ENCODE peak calls at places on chromosomes 13 and 19, in four cellular contexts. A is WTC11, I is hepatocyte, M is NCI-H2029 treated with DMSO at 0.1 percent for 48 hours. W is an unnamed sample.

GRCh38 chr13:92963029-92963428 is 263.6 kb upstream of the GPC6 start:
- DNase-seq in A (no peak), I (no peak), M (no peak), W (no peak)

GRCh38 chr13:23202383-23202782 is 21.6 kb downstream of the SGCG start:
- DNase-seq in M (no peak), I (no peak), A (no peak), W (no peak)

GRCh38 chr19:51422053-51422448 is 4.6 kb upstream of the SIGLEC10 start:
- DNase-seq in M (no peak), I (peak; percentile 93), A (peak; percentile 97), W (no peak)

GRCh38 chr13:73934215-73934623 is 200.0 kb downstream of the KLF12 start:
- DNase-seq in A (no peak), M (no peak), I (no peak), W (no peak)

GRCh38 chr13:31007392-31007791 is 74.9 kb downstream of the TEX26 start:
- DNase-seq in M (no peak), I (no peak), A (no peak), W (no peak)

GRCh38 chr19:4550018-4550417 is 9.5 kb downstream of the SEMA6B start:
- DNase-seq in I (no peak), M (no peak), A (no peak), W (no peak)

GRCh38 chr13:75327132-75327505 is 154.8 kb downstream of the TBC1D4 start:
- DNase-seq in A (no peak), I (no peak), M (no peak), W (no peak)

GRCh38 chr19:53908106-53908932 is 759 bp upstream of the CACNG7 start:
- DNase-seq in M (no peak), I (peak; percentile 49), A (peak; percentile 94), W (no peak)

GRCh38 chr19:33603377-33603776 is 18.4 kb upstream of the CHST8 start:
- DNase-seq in M (no peak), I (no peak), A (no peak), W (no peak)

GRCh38 chr19:5288347-5288739 is 52.3 kb downstream of the PTPRS start:
- DNase-seq in A (no peak), I (no peak), M (no peak), W (no peak)

GRCh38 chr13:31731923-31732322 is 7.4 kb upstream of the RXFP2 start:
- DNase-seq in M (no peak), A (no peak), I (no peak), W (no peak)

GRCh38 chr13:100887729-100888151 is 213.1 kb upstream of the TMTC4 start:
- DNase-seq in I (peak; percentile 7), A (no peak), M (no peak), W (no peak)

GRCh38 chr13:109779074-109779473 is 7.3 kb downstream of the IRS2 start:
- DNase-seq in I (no peak), A (no peak), M (no peak), W (no peak)

GRCh38 chr19:30073152-30074000 is 131.3 kb downstream of the URI1 start:
- DNase-seq in M (no peak), I (no peak), A (peak; percentile 32), W (no peak)

GRCh38 chr13:25375727-25376358 is 4.1 kb downstream of the ATP8A2 start:
- DNase-seq in M (peak; percentile 3), A (peak; percentile 36), I (peak; percentile 56), W (peak; percentile 24)

GRCh38 chr19:20664917-20665781 is 3.8 kb upstream of the ZNF626 start:
- DNase-seq in M (peak; percentile 29), I (peak; percentile 51), A (peak; percentile 37), W (no peak)

GRCh38 chr19:56507446-56508281 is at the start of gene ZNF471:
- DNase-seq in M (no peak), A (peak; percentile 91), I (peak; percentile 96), W (no peak)

GRCh38 chr13:101515504-101515903 is 63.0 kb downstream of the ITGBL1 start:
- DNase-seq in M (no peak), I (no peak), A (no peak), W (no peak)

GRCh38 chr19:19721896-19722295 is 11.0 kb downstream of the ZNF14 start:
- DNase-seq in I (no peak), M (no peak), A (no peak), W (no peak)

GRCh38 chr13:90336507-90336906 is 1011.0 kb upstream of the MIR17HG start:
- DNase-seq in M (no peak), A (no peak), I (no peak), W (no peak)

GRCh38 chr13:97440598-97440997 is 6.6 kb downstream of the RAP2A start:
- DNase-seq in M (no peak), I (no peak), A (no peak), W (no peak)

GRCh38 chr13:94479559-94480095 is at the start of gene DCT:
- DNase-seq in I (no peak), A (no peak), M (no peak), W (no peak)

GRCh38 chr19:28292822-28293500 is 920.0 kb downstream of the UQCRFS1 start:
- DNase-seq in A (peak; percentile 45), I (no peak), M (peak; percentile 95), W (no peak)

GRCh38 chr19:2217591-2217990 is 18.5 kb downstream of the PLEKHJ1 start:
- DNase-seq in I (no peak), M (no peak), A (no peak), W (no peak)

GRCh38 chr19:18021121-18021755 is 13.3 kb downstream of the ARRDC2 start:
- DNase-seq in M (no peak), A (no peak), I (no peak), W (no peak)

GRCh38 chr19:19120308-19121156 is 17.7 kb downstream of the TMEM161A start:
- DNase-seq in M (peak; percentile 13), A (peak; percentile 100), I (peak; percentile 72), W (no peak)

GRCh38 chr13:81326913-81327312 is 986.0 kb upstream of the SPRY2 start:
- DNase-seq in I (no peak), A (no peak), M (no peak), W (no peak)

GRCh38 chr19:48806518-48806817 is 4.4 kb downstream of the BCAT2 start:
- DNase-seq in I (no peak), M (no peak), A (peak; percentile 76), W (no peak)

GRCh38 chr13:27638521-27638920 is 16.8 kb downstream of the POLR1D start:
- DNase-seq in I (no peak), M (no peak), A (no peak), W (no peak)

GRCh38 chr13:39040206-39040605 is 1.9 kb downstream of the NHLRC3 start:
- DNase-seq in A (no peak), M (no peak), I (no peak), W (no peak)

GRCh38 chr13:55359067-55359466 is 1781.7 kb upstream of the PRR20A start:
- DNase-seq in A (no peak), M (no peak), I (no peak), W (no peak)

GRCh38 chr13:32503727-32504126 is 34.9 kb downstream of the N4BP2L2 start:
- DNase-seq in I (no peak), A (no peak), M (no peak), W (no peak)

GRCh38 chr19:11191273-11191755 is 6.0 kb downstream of the KANK2 start:
- DNase-seq in I (no peak), M (no peak), A (peak; percentile 34), W (no peak)

GRCh38 chr19:10134040-10134439 is 14.3 kb upstream of the EIF3G start:
- DNase-seq in I (no peak), M (no peak), A (no peak), W (no peak)